ENCODE peak calls at places on chromosomes 13 and 19, in ten cellular contexts. One of them, this sample, is unnamed.

GRCh38 chr19:8337728-8338127 is 5.3 kb downstream of the KANK3 start:
- DNase-seq in PC-9: peak
- DNase-seq in foreskin fibroblast: no peak
- DNase-seq in BE2C: no peak
- DNase-seq in brain microvascular endothelial cell: no peak
- DNase-seq in AG04450: no peak
- DNase-seq in Peyer's patch: no peak
- DNase-seq in activated B cell treated with CpG ODN at 0.5 μM for 24 hours: no peak
- DNase-seq in psoas muscle: no peak
- DNase-seq in GM13977: no peak
- DNase-seq in this sample: no peak

GRCh38 chr19:34364830-34365462 is at the start of gene GPI:
- DNase-seq in PC-9: no peak
- DNase-seq in foreskin fibroblast: peak
- DNase-seq in BE2C: peak
- DNase-seq in brain microvascular endothelial cell: no peak
- DNase-seq in AG04450: no peak
- DNase-seq in Peyer's patch: peak
- DNase-seq in activated B cell treated with CpG ODN at 0.5 μM for 24 hours: peak
- DNase-seq in psoas muscle: peak
- DNase-seq in GM13977: peak
- DNase-seq in this sample: peak

GRCh38 chr13:109150691-109151090 is 521.3 kb downstream of the MYO16 start:
- DNase-seq in PC-9: no peak
- DNase-seq in foreskin fibroblast: no peak
- DNase-seq in BE2C: no peak
- DNase-seq in brain microvascular endothelial cell: no peak
- DNase-seq in AG04450: no peak
- DNase-seq in Peyer's patch: no peak
- DNase-seq in activated B cell treated with CpG ODN at 0.5 μM for 24 hours: no peak
- DNase-seq in psoas muscle: no peak
- DNase-seq in GM13977: no peak
- DNase-seq in this sample: no peak

GRCh38 chr19:14769201-14769600 is 9.2 kb downstream of the ADGRE2 start:
- DNase-seq in PC-9: no peak
- DNase-seq in foreskin fibroblast: no peak
- DNase-seq in BE2C: no peak
- DNase-seq in brain microvascular endothelial cell: no peak
- DNase-seq in AG04450: no peak
- DNase-seq in Peyer's patch: no peak
- DNase-seq in activated B cell treated with CpG ODN at 0.5 μM for 24 hours: no peak
- DNase-seq in psoas muscle: no peak
- DNase-seq in GM13977: no peak
- DNase-seq in this sample: no peak

GRCh38 chr13:79406597-79406908 is 498 bp upstream of the RBM26 start:
- DNase-seq in PC-9: no peak
- DNase-seq in foreskin fibroblast: no peak
- DNase-seq in BE2C: no peak
- DNase-seq in brain microvascular endothelial cell: no peak
- DNase-seq in AG04450: no peak
- DNase-seq in Peyer's patch: no peak
- DNase-seq in activated B cell treated with CpG ODN at 0.5 μM for 24 hours: no peak
- DNase-seq in psoas muscle: no peak
- DNase-seq in GM13977: no peak
- DNase-seq in this sample: no peak

GRCh38 chr13:66977156-66977555 is 253.0 kb downstream of the PCDH9 start:
- DNase-seq in PC-9: no peak
- DNase-seq in foreskin fibroblast: peak
- DNase-seq in BE2C: no peak
- DNase-seq in brain microvascular endothelial cell: no peak
- DNase-seq in AG04450: no peak
- DNase-seq in Peyer's patch: no peak
- DNase-seq in activated B cell treated with CpG ODN at 0.5 μM for 24 hours: no peak
- DNase-seq in psoas muscle: no peak
- DNase-seq in GM13977: no peak
- DNase-seq in this sample: no peak

GRCh38 chr19:35533822-35534521 is 716 bp downstream of the GAPDHS start:
- DNase-seq in PC-9: no peak
- DNase-seq in foreskin fibroblast: peak
- DNase-seq in BE2C: no peak
- DNase-seq in brain microvascular endothelial cell: no peak
- DNase-seq in AG04450: no peak
- DNase-seq in Peyer's patch: peak
- DNase-seq in activated B cell treated with CpG ODN at 0.5 μM for 24 hours: no peak
- DNase-seq in psoas muscle: no peak
- DNase-seq in GM13977: no peak
- DNase-seq in this sample: no peak

GRCh38 chr13:41130356-41130755 is 2.2 kb downstream of the KBTBD6 start:
- DNase-seq in PC-9: no peak
- DNase-seq in foreskin fibroblast: peak
- DNase-seq in BE2C: no peak
- DNase-seq in brain microvascular endothelial cell: no peak
- DNase-seq in AG04450: no peak
- DNase-seq in Peyer's patch: no peak
- DNase-seq in activated B cell treated with CpG ODN at 0.5 μM for 24 hours: no peak
- DNase-seq in psoas muscle: no peak
- DNase-seq in GM13977: no peak
- DNase-seq in this sample: no peak

GRCh38 chr19:18059297-18059696 is 27.4 kb downstream of the IL12RB1 start:
- DNase-seq in PC-9: no peak
- DNase-seq in foreskin fibroblast: no peak
- DNase-seq in BE2C: no peak
- DNase-seq in brain microvascular endothelial cell: no peak
- DNase-seq in AG04450: no peak
- DNase-seq in Peyer's patch: no peak
- DNase-seq in activated B cell treated with CpG ODN at 0.5 μM for 24 hours: no peak
- DNase-seq in psoas muscle: no peak
- DNase-seq in GM13977: no peak
- DNase-seq in this sample: no peak

GRCh38 chr13:50994651-50995050 is 85.1 kb downstream of the RNASEH2B start:
- DNase-seq in PC-9: no peak
- DNase-seq in foreskin fibroblast: no peak
- DNase-seq in BE2C: no peak
- DNase-seq in brain microvascular endothelial cell: no peak
- DNase-seq in AG04450: no peak
- DNase-seq in Peyer's patch: no peak
- DNase-seq in activated B cell treated with CpG ODN at 0.5 μM for 24 hours: no peak
- DNase-seq in psoas muscle: no peak
- DNase-seq in GM13977: no peak
- DNase-seq in this sample: no peak

GRCh38 chr19:15300533-15301194 is 31.7 kb downstream of the BRD4 start:
- DNase-seq in PC-9: no peak
- DNase-seq in foreskin fibroblast: peak
- DNase-seq in BE2C: no peak
- DNase-seq in brain microvascular endothelial cell: peak
- DNase-seq in AG04450: peak
- DNase-seq in Peyer's patch: no peak
- DNase-seq in activated B cell treated with CpG ODN at 0.5 μM for 24 hours: no peak
- DNase-seq in psoas muscle: no peak
- DNase-seq in GM13977: no peak
- DNase-seq in this sample: no peak

GRCh38 chr13:114020750-114021463 is 47.0 kb upstream of the C13orf46 start:
- DNase-seq in PC-9: no peak
- DNase-seq in foreskin fibroblast: no peak
- DNase-seq in BE2C: no peak
- DNase-seq in brain microvascular endothelial cell: no peak
- DNase-seq in AG04450: no peak
- DNase-seq in Peyer's patch: peak
- DNase-seq in activated B cell treated with CpG ODN at 0.5 μM for 24 hours: no peak
- DNase-seq in psoas muscle: peak
- DNase-seq in GM13977: no peak
- DNase-seq in this sample: no peak

GRCh38 chr19:40465025-40465780 is at the start of gene BLVRB:
- DNase-seq in PC-9: peak
- DNase-seq in foreskin fibroblast: peak
- DNase-seq in BE2C: no peak
- DNase-seq in brain microvascular endothelial cell: peak
- DNase-seq in AG04450: no peak
- DNase-seq in Peyer's patch: no peak
- DNase-seq in activated B cell treated with CpG ODN at 0.5 μM for 24 hours: no peak
- DNase-seq in psoas muscle: no peak
- DNase-seq in GM13977: no peak
- DNase-seq in this sample: no peak

GRCh38 chr13:112688560-112689497 is 1.0 kb upstream of the ATP11A start:
- DNase-seq in PC-9: no peak
- DNase-seq in foreskin fibroblast: peak
- DNase-seq in BE2C: no peak
- DNase-seq in brain microvascular endothelial cell: no peak
- DNase-seq in AG04450: no peak
- DNase-seq in Peyer's patch: peak
- DNase-seq in activated B cell treated with CpG ODN at 0.5 μM for 24 hours: no peak
- DNase-seq in psoas muscle: no peak
- DNase-seq in GM13977: no peak
- DNase-seq in this sample: no peak

GRCh38 chr13:73366241-73366640 is 307.4 kb downstream of the KLF5 start:
- DNase-seq in PC-9: no peak
- DNase-seq in foreskin fibroblast: no peak
- DNase-seq in BE2C: no peak
- DNase-seq in brain microvascular endothelial cell: no peak
- DNase-seq in AG04450: no peak
- DNase-seq in Peyer's patch: no peak
- DNase-seq in activated B cell treated with CpG ODN at 0.5 μM for 24 hours: no peak
- DNase-seq in psoas muscle: no peak
- DNase-seq in GM13977: no peak
- DNase-seq in this sample: no peak

GRCh38 chr19:56538254-56538760 is 441 bp upstream of the ZFP28 start:
- DNase-seq in PC-9: peak
- DNase-seq in foreskin fibroblast: peak
- DNase-seq in BE2C: peak
- DNase-seq in brain microvascular endothelial cell: peak
- DNase-seq in AG04450: peak
- DNase-seq in Peyer's patch: peak
- DNase-seq in activated B cell treated with CpG ODN at 0.5 μM for 24 hours: peak
- DNase-seq in psoas muscle: peak
- DNase-seq in GM13977: peak
- DNase-seq in this sample: peak

GRCh38 chr19:56838680-56838929 is 1.9 kb downstream of the PEG3 start:
- DNase-seq in PC-9: no peak
- DNase-seq in foreskin fibroblast: no peak
- DNase-seq in BE2C: no peak
- DNase-seq in brain microvascular endothelial cell: no peak
- DNase-seq in AG04450: no peak
- DNase-seq in Peyer's patch: no peak
- DNase-seq in activated B cell treated with CpG ODN at 0.5 μM for 24 hours: no peak
- DNase-seq in psoas muscle: no peak
- DNase-seq in GM13977: no peak
- DNase-seq in this sample: no peak

GRCh38 chr19:36100476-36100875 is 10.5 kb upstream of the OVOL3 start:
- DNase-seq in PC-9: no peak
- DNase-seq in foreskin fibroblast: no peak
- DNase-seq in BE2C: no peak
- DNase-seq in brain microvascular endothelial cell: no peak
- DNase-seq in AG04450: no peak
- DNase-seq in Peyer's patch: no peak
- DNase-seq in activated B cell treated with CpG ODN at 0.5 μM for 24 hours: no peak
- DNase-seq in psoas muscle: no peak
- DNase-seq in GM13977: no peak
- DNase-seq in this sample: no peak

GRCh38 chr13:52091473-52091872 is 37.4 kb downstream of the NEK5 start:
- DNase-seq in PC-9: no peak
- DNase-seq in foreskin fibroblast: no peak
- DNase-seq in BE2C: no peak
- DNase-seq in brain microvascular endothelial cell: no peak
- DNase-seq in AG04450: no peak
- DNase-seq in Peyer's patch: no peak
- DNase-seq in activated B cell treated with CpG ODN at 0.5 μM for 24 hours: no peak
- DNase-seq in psoas muscle: no peak
- DNase-seq in GM13977: no peak
- DNase-seq in this sample: no peak

DNA sequence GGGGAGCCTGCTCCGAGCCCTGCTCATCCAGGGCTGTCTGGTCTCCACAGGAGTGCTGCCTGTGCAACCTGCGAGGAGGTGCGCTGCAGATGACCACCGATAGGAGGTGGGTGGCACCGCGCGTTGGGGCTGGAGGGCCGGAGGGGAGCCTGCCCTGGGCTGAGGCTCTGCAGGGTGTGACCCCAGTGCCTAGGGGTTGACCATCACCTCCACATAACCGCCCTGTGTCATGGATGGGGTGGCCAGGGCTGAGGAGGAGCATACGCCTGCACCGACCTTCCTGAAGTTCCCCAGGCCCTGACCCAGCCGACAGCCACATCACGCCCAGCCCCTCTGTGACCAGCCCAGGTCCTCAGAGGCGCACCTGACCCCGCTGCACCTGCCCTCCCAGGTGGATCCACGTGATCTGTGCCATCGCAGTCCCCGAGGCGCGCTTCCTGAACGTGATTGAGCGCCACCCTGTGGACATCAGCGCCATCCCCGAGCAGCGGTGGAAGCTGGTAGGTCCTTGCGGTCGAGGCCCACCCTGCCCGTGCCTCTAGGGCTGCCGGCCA is 168.7 kb downstream of the KDM4B start:
- DNase-seq in PC-9: no peak
- DNase-seq in foreskin fibroblast: no peak
- DNase-seq in BE2C: no peak
- DNase-seq in brain microvascular endothelial cell: no peak
- DNase-seq in AG04450: no peak
- DNase-seq in Peyer's patch: no peak
- DNase-seq in activated B cell treated with CpG ODN at 0.5 μM for 24 hours: no peak
- DNase-seq in psoas muscle: no peak
- DNase-seq in GM13977: no peak
- DNase-seq in this sample: no peak
- TF ChIP-seq CTCF in PC-9: no peak
- TF ChIP-seq CTCF in foreskin fibroblast: no peak
- TF ChIP-seq CTCF in BE2C: peak
- TF ChIP-seq CTCF in brain microvascular endothelial cell: peak
- TF ChIP-seq CTCF in AG04450: peak
- TF ChIP-seq CTCF in Peyer's patch: no peak
- TF ChIP-seq CTCF in activated B cell treated with CpG ODN at 0.5 μM for 24 hours: no peak
- TF ChIP-seq CTCF in psoas muscle: no peak
- TF ChIP-seq CTCF in GM13977: peak
- TF ChIP-seq CTCF in this sample: peak

GRCh38 chr13:110306960-110307696 is at the start of the genes COL4A1 and COL4A2:
- DNase-seq in PC-9: no peak
- DNase-seq in foreskin fibroblast: peak
- DNase-seq in BE2C: no peak
- DNase-seq in brain microvascular endothelial cell: peak
- DNase-seq in AG04450: no peak
- DNase-seq in Peyer's patch: no peak
- DNase-seq in activated B cell treated with CpG ODN at 0.5 μM for 24 hours: no peak
- DNase-seq in psoas muscle: peak
- DNase-seq in GM13977: no peak
- DNase-seq in this sample: peak
- TF ChIP-seq CTCF in PC-9: no peak
- TF ChIP-seq CTCF in foreskin fibroblast: no peak
- TF ChIP-seq CTCF in BE2C: no peak
- TF ChIP-seq CTCF in brain microvascular endothelial cell: no peak
- TF ChIP-seq CTCF in AG04450: no peak
- TF ChIP-seq CTCF in Peyer's patch: no peak
- TF ChIP-seq CTCF in activated B cell treated with CpG ODN at 0.5 μM for 24 hours: no peak
- TF ChIP-seq CTCF in psoas muscle: no peak
- TF ChIP-seq CTCF in GM13977: no peak
- TF ChIP-seq CTCF in this sample: no peak

GRCh38 chr19:12938536-12939291 is at the start of gene CALR:
- DNase-seq in PC-9: peak
- DNase-seq in foreskin fibroblast: peak
- DNase-seq in BE2C: peak
- DNase-seq in brain microvascular endothelial cell: no peak
- DNase-seq in AG04450: no peak
- DNase-seq in Peyer's patch: peak
- DNase-seq in activated B cell treated with CpG ODN at 0.5 μM for 24 hours: no peak
- DNase-seq in psoas muscle: no peak
- DNase-seq in GM13977: no peak
- DNase-seq in this sample: no peak
- TF ChIP-seq CTCF in PC-9: peak
- TF ChIP-seq CTCF in foreskin fibroblast: peak
- TF ChIP-seq CTCF in BE2C: peak
- TF ChIP-seq CTCF in brain microvascular endothelial cell: peak
- TF ChIP-seq CTCF in AG04450: no peak
- TF ChIP-seq CTCF in Peyer's patch: peak
- TF ChIP-seq CTCF in activated B cell treated with CpG ODN at 0.5 μM for 24 hours: no peak
- TF ChIP-seq CTCF in psoas muscle: peak
- TF ChIP-seq CTCF in GM13977: no peak
- TF ChIP-seq CTCF in this sample: peak

GRCh38 chr19:6412111-6412999 is 12.3 kb downstream of the KHSRP start:
- DNase-seq in PC-9: no peak
- DNase-seq in foreskin fibroblast: peak
- DNase-seq in BE2C: peak
- DNase-seq in brain microvascular endothelial cell: peak
- DNase-seq in AG04450: no peak
- DNase-seq in Peyer's patch: no peak
- DNase-seq in activated B cell treated with CpG ODN at 0.5 μM for 24 hours: no peak
- DNase-seq in psoas muscle: no peak
- DNase-seq in GM13977: peak
- DNase-seq in this sample: peak
- TF ChIP-seq CTCF in PC-9: peak
- TF ChIP-seq CTCF in foreskin fibroblast: peak
- TF ChIP-seq CTCF in BE2C: peak
- TF ChIP-seq CTCF in brain microvascular endothelial cell: peak
- TF ChIP-seq CTCF in AG04450: peak
- TF ChIP-seq CTCF in Peyer's patch: peak
- TF ChIP-seq CTCF in activated B cell treated with CpG ODN at 0.5 μM for 24 hours: no peak
- TF ChIP-seq CTCF in psoas muscle: peak
- TF ChIP-seq CTCF in GM13977: peak
- TF ChIP-seq CTCF in this sample: peak

This sample was measured in progenitor cell of endocrine pancreas.